ENCODE peak calls at places on chromosomes 3 and 15, in nine cellular contexts. I, B, Q, X, W, F, Y, U and D are unnamed samples.

GRCh38 chr3:194472290-194472920 is 14.4 kb downstream of the ATP13A3 start:
- DNase-seq in I (peak; percentile 87), U (no peak), B (no peak), X (peak; percentile 34), W (peak; percentile 66), F (no peak), Y (no peak), Q (peak; percentile 51), D (peak; percentile 71)

GRCh38 chr3:107063351-107063750 is 313.9 kb upstream of the CCDC54 start:
- DNase-seq in X (no peak), U (no peak), Q (no peak), B (no peak), W (no peak), Y (no peak), I (peak; percentile 3), F (no peak), D (no peak)

GRCh38 chr15:93241696-93242585 is 152.9 kb upstream of the RGMA start:
- DNase-seq in Q (peak; percentile 85), B (no peak), Y (no peak), U (no peak), F (no peak), W (no peak), X (no peak), I (peak; percentile 83), D (no peak)

GRCh38 chr15:41487802-41488201 is 5.9 kb upstream of the ITPKA start:
- DNase-seq in U (no peak), X (no peak), F (no peak), I (no peak), Y (no peak), W (no peak), B (no peak), Q (no peak), D (no peak)

GRCh38 chr3:113242091-113242581 is 30.8 kb downstream of the BOC start:
- DNase-seq in B (no peak), F (no peak), Y (no peak), U (no peak), W (no peak), X (no peak), Q (no peak), I (no peak), D (peak; percentile 33)

GRCh38 chr3:3189102-3189727 is 9.7 kb upstream of the CRBN start:
- DNase-seq in Q (no peak), X (no peak), B (no peak), F (no peak), Y (no peak), W (no peak), I (no peak), U (no peak), D (no peak)

GRCh38 chr3:149274220-149274619 is 52.6 kb upstream of the CP start:
- DNase-seq in W (no peak), Q (no peak), F (no peak), I (no peak), U (no peak), Y (no peak), X (no peak), B (no peak), D (no peak)

GRCh38 chr15:99070268-99070667 is 34.6 kb upstream of the SYNM start:
- DNase-seq in U (no peak), I (no peak), F (no peak), B (no peak), W (no peak), Y (no peak), Q (no peak), X (no peak), D (no peak)

GRCh38 chr3:82133070-82133606 is 371.7 kb upstream of the GBE1 start:
- DNase-seq in F (no peak), B (peak; percentile 75), Q (no peak), I (peak; percentile 78), Y (peak; percentile 57), W (no peak), U (peak; percentile 30), X (peak; percentile 35), D (no peak)

GRCh38 chr3:64908292-64908691 is 220.5 kb upstream of the ADAMTS9 start:
- DNase-seq in Y (peak; percentile 65), Q (no peak), W (no peak), I (no peak), F (no peak), U (no peak), X (no peak), B (no peak), D (no peak)

GRCh38 chr3:142459929-142460328 is 12.1 kb upstream of the XRN1 start:
- DNase-seq in I (no peak), Q (no peak), X (no peak), F (no peak), U (no peak), B (no peak), W (no peak), Y (no peak), D (no peak)

GRCh38 chr3:71371282-71371681 is 212.2 kb downstream of the FOXP1 start:
- DNase-seq in X (no peak), B (no peak), U (no peak), F (no peak), W (no peak), I (no peak), Q (no peak), Y (no peak), D (no peak)

GRCh38 chr3:16871915-16872842 is 12.6 kb upstream of the PLCL2 start:
- DNase-seq in U (no peak), B (no peak), Y (no peak), F (no peak), W (no peak), Q (no peak), I (no peak), X (no peak), D (no peak)

GRCh38 chr3:128367221-128367620 is 99.5 kb downstream of the DNAJB8 start:
- DNase-seq in U (no peak), I (no peak), W (no peak), B (no peak), X (no peak), F (no peak), Y (no peak), Q (no peak), D (no peak)

GRCh38 chr3:150256336-150256735 is 151.8 kb upstream of the TSC22D2 start:
- DNase-seq in Q (no peak), B (no peak), X (no peak), I (no peak), U (no peak), F (no peak), W (no peak), Y (no peak), D (no peak)

GRCh38 chr3:146640955-146641867 is 36.1 kb upstream of the PLSCR5 start:
- DNase-seq in B (no peak), I (peak; percentile 76), X (peak; percentile 14), F (no peak), W (no peak), Y (no peak), Q (peak; percentile 64), U (no peak), D (peak; percentile 75)

GRCh38 chr15:66107070-66107469 is 146.5 kb downstream of the MEGF11 start:
- DNase-seq in B (no peak), Q (no peak), U (peak; percentile 2), F (no peak), X (no peak), Y (no peak), W (no peak), I (no peak), D (no peak)

GRCh38 chr3:133256787-133257483 is 142.9 kb upstream of the BFSP2 start:
- DNase-seq in U (no peak), B (no peak), F (no peak), Y (no peak), X (peak; percentile 7), W (no peak), I (no peak), Q (no peak), D (peak; percentile 80)